ENCODE peak calls at places on chromosomes 7 and 10, in ten cellular contexts. One of them, this sample, is unnamed.

GRCh38 chr7:149020483-149020882 is 7.8 kb downstream of the PDIA4 start:
- DNase-seq in endothelial cell of umbilical vein: no peak
- DNase-seq in choroid plexus epithelial cell: no peak
- DNase-seq in neural progenitor cell: no peak
- DNase-seq in fibroblast of villous mesenchyme: no peak
- DNase-seq in AG10803: no peak
- DNase-seq in left ventricle myocardium inferior: no peak
- DNase-seq in AG04450: no peak
- DNase-seq in sigmoid colon: no peak
- DNase-seq in cardiac muscle cell: no peak
- DNase-seq in this sample: no peak

GRCh38 chr7:151038951-151039849 is 9.1 kb upstream of the ASIC3 start:
- DNase-seq in endothelial cell of umbilical vein: peak
- DNase-seq in choroid plexus epithelial cell: peak
- DNase-seq in left ventricle myocardium inferior: peak
- DNase-seq in AG04450: no peak
- DNase-seq in neural progenitor cell: no peak
- DNase-seq in sigmoid colon: peak
- DNase-seq in cardiac muscle cell: peak
- DNase-seq in AG10803: peak
- DNase-seq in fibroblast of villous mesenchyme: peak
- DNase-seq in this sample: no peak

GRCh38 chr10:30467939-30468338 is 34.0 kb downstream of the MAP3K8 start:
- DNase-seq in cardiac muscle cell: no peak
- DNase-seq in sigmoid colon: no peak
- DNase-seq in neural progenitor cell: no peak
- DNase-seq in fibroblast of villous mesenchyme: no peak
- DNase-seq in endothelial cell of umbilical vein: no peak
- DNase-seq in AG10803: no peak
- DNase-seq in left ventricle myocardium inferior: no peak
- DNase-seq in AG04450: no peak
- DNase-seq in choroid plexus epithelial cell: no peak
- DNase-seq in this sample: peak

GRCh38 chr10:585502-585901 is 104.0 kb downstream of the DIP2C start:
- DNase-seq in neural progenitor cell: no peak
- DNase-seq in cardiac muscle cell: no peak
- DNase-seq in fibroblast of villous mesenchyme: no peak
- DNase-seq in AG10803: no peak
- DNase-seq in sigmoid colon: no peak
- DNase-seq in left ventricle myocardium inferior: no peak
- DNase-seq in AG04450: no peak
- DNase-seq in choroid plexus epithelial cell: no peak
- DNase-seq in endothelial cell of umbilical vein: no peak
- DNase-seq in this sample: no peak

GRCh38 chr7:129779602-129780256 is 168.2 kb downstream of the NRF1 start:
- DNase-seq in AG04450: no peak
- DNase-seq in choroid plexus epithelial cell: no peak
- DNase-seq in neural progenitor cell: peak
- DNase-seq in fibroblast of villous mesenchyme: no peak
- DNase-seq in left ventricle myocardium inferior: no peak
- DNase-seq in cardiac muscle cell: peak
- DNase-seq in sigmoid colon: no peak
- DNase-seq in AG10803: no peak
- DNase-seq in endothelial cell of umbilical vein: no peak
- DNase-seq in this sample: peak

GRCh38 chr10:2867788-2868299 is 199.5 kb upstream of the PFKP start:
- DNase-seq in AG10803: no peak
- DNase-seq in fibroblast of villous mesenchyme: no peak
- DNase-seq in endothelial cell of umbilical vein: no peak
- DNase-seq in sigmoid colon: no peak
- DNase-seq in neural progenitor cell: no peak
- DNase-seq in choroid plexus epithelial cell: no peak
- DNase-seq in left ventricle myocardium inferior: no peak
- DNase-seq in AG04450: no peak
- DNase-seq in cardiac muscle cell: peak
- DNase-seq in this sample: no peak

GRCh38 chr7:22958742-22959141 is 55.2 kb downstream of the HYCC1 start:
- DNase-seq in AG10803: no peak
- DNase-seq in choroid plexus epithelial cell: no peak
- DNase-seq in AG04450: no peak
- DNase-seq in sigmoid colon: no peak
- DNase-seq in left ventricle myocardium inferior: no peak
- DNase-seq in cardiac muscle cell: no peak
- DNase-seq in fibroblast of villous mesenchyme: no peak
- DNase-seq in neural progenitor cell: no peak
- DNase-seq in endothelial cell of umbilical vein: no peak
- DNase-seq in this sample: peak

GRCh38 chr7:22219739-22220493 is 137.0 kb downstream of the RAPGEF5 start:
- DNase-seq in AG04450: no peak
- DNase-seq in neural progenitor cell: no peak
- DNase-seq in sigmoid colon: no peak
- DNase-seq in endothelial cell of umbilical vein: peak
- DNase-seq in AG10803: no peak
- DNase-seq in choroid plexus epithelial cell: peak
- DNase-seq in fibroblast of villous mesenchyme: peak
- DNase-seq in left ventricle myocardium inferior: no peak
- DNase-seq in cardiac muscle cell: no peak
- DNase-seq in this sample: no peak

GRCh38 chr7:51276091-51276605 is 40.5 kb downstream of the COBL start:
- DNase-seq in AG10803: no peak
- DNase-seq in endothelial cell of umbilical vein: no peak
- DNase-seq in cardiac muscle cell: no peak
- DNase-seq in neural progenitor cell: no peak
- DNase-seq in fibroblast of villous mesenchyme: no peak
- DNase-seq in sigmoid colon: no peak
- DNase-seq in left ventricle myocardium inferior: no peak
- DNase-seq in AG04450: no peak
- DNase-seq in choroid plexus epithelial cell: no peak
- DNase-seq in this sample: no peak
- H3K4me3 ChIP-seq in AG10803: no peak
- H3K4me3 ChIP-seq in endothelial cell of umbilical vein: no peak
- H3K4me3 ChIP-seq in cardiac muscle cell: no peak
- H3K4me3 ChIP-seq in neural progenitor cell: no peak
- H3K4me3 ChIP-seq in fibroblast of villous mesenchyme: no peak
- H3K4me3 ChIP-seq in sigmoid colon: no peak
- H3K4me3 ChIP-seq in left ventricle myocardium inferior: no peak
- H3K4me3 ChIP-seq in AG04450: no peak
- H3K4me3 ChIP-seq in choroid plexus epithelial cell: no peak
- H3K4me3 ChIP-seq in this sample: no peak

DNA sequence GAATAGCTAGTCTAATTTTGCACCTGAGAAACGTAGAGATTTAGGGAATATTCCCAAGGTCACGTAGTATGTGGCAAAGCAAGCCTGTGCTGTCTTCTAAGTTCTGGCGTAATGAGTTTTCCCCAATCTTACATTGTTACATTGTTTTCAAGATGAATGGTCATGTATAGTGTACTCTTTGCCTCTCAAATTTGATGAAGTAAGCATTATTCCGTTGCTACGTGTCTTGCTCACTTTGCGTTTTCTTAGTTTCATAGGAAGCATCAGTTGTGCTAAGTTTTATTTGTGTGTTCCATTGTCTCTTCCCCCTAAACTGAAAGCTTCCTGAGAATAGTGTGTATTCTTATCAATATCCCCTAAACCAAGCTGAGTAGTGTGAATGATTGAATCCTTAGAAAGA is 637.6 kb upstream of the C7orf33 start:
- DNase-seq in cardiac muscle cell: no peak
- DNase-seq in fibroblast of villous mesenchyme: no peak
- DNase-seq in neural progenitor cell: no peak
- DNase-seq in AG10803: no peak
- DNase-seq in sigmoid colon: no peak
- DNase-seq in left ventricle myocardium inferior: no peak
- DNase-seq in endothelial cell of umbilical vein: no peak
- DNase-seq in AG04450: no peak
- DNase-seq in choroid plexus epithelial cell: no peak
- DNase-seq in this sample: no peak
- TF ChIP-seq CTCF in cardiac muscle cell: no peak
- TF ChIP-seq CTCF in fibroblast of villous mesenchyme: no peak
- TF ChIP-seq CTCF in neural progenitor cell: no peak
- TF ChIP-seq CTCF in AG10803: no peak
- TF ChIP-seq CTCF in sigmoid colon: no peak
- TF ChIP-seq CTCF in left ventricle myocardium inferior: no peak
- TF ChIP-seq CTCF in endothelial cell of umbilical vein: no peak
- TF ChIP-seq CTCF in AG04450: no peak
- TF ChIP-seq CTCF in choroid plexus epithelial cell: no peak
- TF ChIP-seq CTCF in this sample: no peak

GRCh38 chr10:48934672-48935071 is 5.0 kb downstream of the LRRC18 start:
- DNase-seq in left ventricle myocardium inferior: no peak
- DNase-seq in endothelial cell of umbilical vein: no peak
- DNase-seq in cardiac muscle cell: no peak
- DNase-seq in choroid plexus epithelial cell: no peak
- DNase-seq in fibroblast of villous mesenchyme: no peak
- DNase-seq in AG10803: no peak
- DNase-seq in AG04450: no peak
- DNase-seq in neural progenitor cell: no peak
- DNase-seq in sigmoid colon: no peak
- DNase-seq in this sample: no peak

GRCh38 chr10:48938281-48938680 is 1.4 kb downstream of the LRRC18 start:
- DNase-seq in left ventricle myocardium inferior: no peak
- DNase-seq in cardiac muscle cell: no peak
- DNase-seq in AG10803: no peak
- DNase-seq in AG04450: no peak
- DNase-seq in choroid plexus epithelial cell: no peak
- DNase-seq in sigmoid colon: no peak
- DNase-seq in endothelial cell of umbilical vein: no peak
- DNase-seq in fibroblast of villous mesenchyme: no peak
- DNase-seq in neural progenitor cell: no peak
- DNase-seq in this sample: no peak

GRCh38 chr10:48937796-48938195 is 1.8 kb downstream of the LRRC18 start:
- DNase-seq in sigmoid colon: no peak
- DNase-seq in AG04450: no peak
- DNase-seq in choroid plexus epithelial cell: no peak
- DNase-seq in fibroblast of villous mesenchyme: no peak
- DNase-seq in neural progenitor cell: no peak
- DNase-seq in AG10803: no peak
- DNase-seq in cardiac muscle cell: no peak
- DNase-seq in left ventricle myocardium inferior: no peak
- DNase-seq in endothelial cell of umbilical vein: no peak
- DNase-seq in this sample: no peak

GRCh38 chr10:48932831-48933670 is 6.6 kb downstream of the LRRC18 start:
- DNase-seq in AG10803: peak
- DNase-seq in left ventricle myocardium inferior: no peak
- DNase-seq in cardiac muscle cell: no peak
- DNase-seq in choroid plexus epithelial cell: no peak
- DNase-seq in neural progenitor cell: no peak
- DNase-seq in AG04450: no peak
- DNase-seq in sigmoid colon: no peak
- DNase-seq in fibroblast of villous mesenchyme: no peak
- DNase-seq in endothelial cell of umbilical vein: no peak
- DNase-seq in this sample: no peak

GRCh38 chr10:48935141-48935540 is 4.5 kb downstream of the LRRC18 start:
- DNase-seq in AG10803: peak
- DNase-seq in neural progenitor cell: peak
- DNase-seq in choroid plexus epithelial cell: peak
- DNase-seq in fibroblast of villous mesenchyme: no peak
- DNase-seq in AG04450: no peak
- DNase-seq in endothelial cell of umbilical vein: no peak
- DNase-seq in left ventricle myocardium inferior: no peak
- DNase-seq in cardiac muscle cell: no peak
- DNase-seq in sigmoid colon: no peak
- DNase-seq in this sample: no peak
- H3K4me3 ChIP-seq in AG10803: no peak
- H3K4me3 ChIP-seq in neural progenitor cell: no peak
- H3K4me3 ChIP-seq in choroid plexus epithelial cell: no peak
- H3K4me3 ChIP-seq in fibroblast of villous mesenchyme: no peak
- H3K4me3 ChIP-seq in AG04450: no peak
- H3K4me3 ChIP-seq in endothelial cell of umbilical vein: no peak
- H3K4me3 ChIP-seq in left ventricle myocardium inferior: no peak
- H3K4me3 ChIP-seq in cardiac muscle cell: no peak
- H3K4me3 ChIP-seq in sigmoid colon: no peak
- H3K4me3 ChIP-seq in this sample: no peak

GRCh38 chr10:43043342-43043772 is 33.5 kb upstream of the RET start:
- DNase-seq in fibroblast of villous mesenchyme: no peak
- DNase-seq in AG10803: no peak
- DNase-seq in left ventricle myocardium inferior: no peak
- DNase-seq in AG04450: no peak
- DNase-seq in cardiac muscle cell: no peak
- DNase-seq in neural progenitor cell: no peak
- DNase-seq in endothelial cell of umbilical vein: no peak
- DNase-seq in sigmoid colon: peak
- DNase-seq in choroid plexus epithelial cell: no peak
- DNase-seq in this sample: no peak

GRCh38 chr10:43043773-43044394 is 33.0 kb upstream of the RET start:
- DNase-seq in choroid plexus epithelial cell: no peak
- DNase-seq in AG04450: no peak
- DNase-seq in neural progenitor cell: no peak
- DNase-seq in sigmoid colon: peak
- DNase-seq in cardiac muscle cell: no peak
- DNase-seq in AG10803: no peak
- DNase-seq in fibroblast of villous mesenchyme: no peak
- DNase-seq in endothelial cell of umbilical vein: no peak
- DNase-seq in left ventricle myocardium inferior: no peak
- DNase-seq in this sample: no peak

GRCh38 chr10:43041422-43042342 is 35.2 kb upstream of the RET start:
- DNase-seq in AG10803: no peak
- DNase-seq in left ventricle myocardium inferior: peak
- DNase-seq in endothelial cell of umbilical vein: no peak
- DNase-seq in AG04450: no peak
- DNase-seq in cardiac muscle cell: no peak
- DNase-seq in sigmoid colon: peak
- DNase-seq in choroid plexus epithelial cell: no peak
- DNase-seq in neural progenitor cell: no peak
- DNase-seq in fibroblast of villous mesenchyme: no peak
- DNase-seq in this sample: no peak

GRCh38 chr10:43044444-43045245 is 32.2 kb upstream of the RET start:
- DNase-seq in fibroblast of villous mesenchyme: no peak
- DNase-seq in AG10803: no peak
- DNase-seq in cardiac muscle cell: no peak
- DNase-seq in AG04450: no peak
- DNase-seq in choroid plexus epithelial cell: no peak
- DNase-seq in sigmoid colon: peak
- DNase-seq in neural progenitor cell: peak
- DNase-seq in endothelial cell of umbilical vein: no peak
- DNase-seq in left ventricle myocardium inferior: peak
- DNase-seq in this sample: no peak

DNA sequence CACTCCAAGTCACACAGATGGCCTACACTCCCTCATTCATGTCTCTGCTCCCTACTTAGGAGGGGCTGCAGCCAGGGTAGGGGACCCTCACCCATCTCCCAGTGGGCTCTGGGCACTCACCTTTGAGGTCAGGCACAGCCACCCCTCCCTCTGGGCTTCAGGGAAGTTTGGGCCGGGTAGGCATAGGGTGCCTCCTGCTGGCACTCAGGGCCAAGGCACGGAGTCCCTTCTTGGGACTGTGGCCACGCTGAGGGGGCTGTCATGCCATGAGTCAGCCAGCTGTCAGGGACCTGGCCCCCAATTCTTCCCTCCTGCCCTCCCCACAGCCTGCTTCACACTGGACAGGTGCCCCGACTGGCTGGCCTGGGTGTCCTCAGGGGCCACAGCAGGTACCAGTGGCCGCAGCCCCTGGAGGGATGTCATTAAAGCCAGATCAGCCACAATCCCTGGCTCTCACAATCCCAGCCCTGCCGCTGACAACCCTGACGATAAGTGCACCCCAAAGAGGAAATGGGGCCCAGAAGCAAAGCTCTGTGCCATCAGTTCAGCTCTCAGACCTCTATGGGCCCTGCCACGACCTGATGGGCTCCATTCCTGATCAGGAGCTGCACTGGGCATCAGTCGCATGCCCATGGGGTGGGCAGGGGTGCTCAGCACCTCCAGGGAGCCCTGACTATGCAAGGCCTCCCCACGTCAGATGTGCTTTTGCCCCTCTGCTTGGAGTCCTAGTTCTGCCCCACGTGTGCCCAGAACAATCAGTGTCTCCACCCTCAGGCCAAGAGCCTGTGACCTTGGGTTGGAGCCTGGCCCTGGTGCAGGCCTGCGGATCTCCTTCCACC is 34.1 kb upstream of the RET start:
- DNase-seq in sigmoid colon: peak
- DNase-seq in fibroblast of villous mesenchyme: no peak
- DNase-seq in AG10803: no peak
- DNase-seq in left ventricle myocardium inferior: no peak
- DNase-seq in endothelial cell of umbilical vein: no peak
- DNase-seq in cardiac muscle cell: no peak
- DNase-seq in AG04450: no peak
- DNase-seq in choroid plexus epithelial cell: no peak
- DNase-seq in neural progenitor cell: no peak
- DNase-seq in this sample: no peak
- TF ChIP-seq CTCF in sigmoid colon: no peak
- TF ChIP-seq CTCF in fibroblast of villous mesenchyme: no peak
- TF ChIP-seq CTCF in AG10803: no peak
- TF ChIP-seq CTCF in left ventricle myocardium inferior: no peak
- TF ChIP-seq CTCF in endothelial cell of umbilical vein: no peak
- TF ChIP-seq CTCF in cardiac muscle cell: no peak
- TF ChIP-seq CTCF in AG04450: no peak
- TF ChIP-seq CTCF in choroid plexus epithelial cell: no peak
- TF ChIP-seq CTCF in neural progenitor cell: peak
- TF ChIP-seq CTCF in this sample: no peak

This sample was measured in GM12865.